ENCODE peak calls at places on chromosomes 11 and 22, in nine cellular contexts. P is endothelial cell, T is fibroblast of lung, G is brain microvascular endothelial cell, R is AG04449, Q is left ventricle myocardium inferior, L is fibroblast of pulmonary artery, M is fibroblast of mammary gland, E is A549. S is an unnamed sample.

GRCh38 chr11:1297576-1298473 is 11.6 kb downstream of the TOLLIP start:
- DNase-seq in P (no peak), T (no peak), G (no peak), R (no peak), Q (no peak), L (no peak), M (no peak), E (no peak), S (no peak)

GRCh38 chr11:10382518-10382917 is 72.5 kb upstream of the AMPD3 start:
- DNase-seq in P (no peak), T (no peak), G (no peak), R (no peak), Q (no peak), L (no peak), M (peak), E (peak), S (peak)

GRCh38 chr11:7683571-7683970 is 10.3 kb upstream of the CYB5R2 start:
- DNase-seq in P (no peak), T (no peak), G (no peak), R (no peak), Q (no peak), L (no peak), M (no peak), E (no peak), S (no peak)

GRCh38 chr11:130209944-130210854 is 50.6 kb downstream of the ST14 start:
- DNase-seq in P (no peak), T (no peak), G (no peak), R (no peak), Q (no peak), L (no peak), M (no peak), E (no peak), S (no peak)

GRCh38 chr22:28237092-28237491 is 318.0 kb upstream of the PITPNB start:
- DNase-seq in P (no peak), T (no peak), G (peak), R (no peak), Q (no peak), L (peak), M (peak), E (no peak), S (peak)

GRCh38 chr11:69309800-69310280 is 15.9 kb downstream of the MYEOV start:
- DNase-seq in P (no peak), T (peak), G (no peak), R (no peak), Q (no peak), L (peak), M (peak), E (no peak), S (no peak)

GRCh38 chr11:128291043-128291442 is 296.3 kb downstream of the ETS1 start:
- DNase-seq in P (peak), T (no peak), G (no peak), R (no peak), Q (no peak), L (no peak), M (no peak), E (no peak), S (no peak)

GRCh38 chr11:14141676-14142075 is 179.2 kb downstream of the SPON1 start:
- DNase-seq in P (no peak), T (no peak), G (no peak), R (no peak), Q (no peak), L (no peak), M (peak), E (no peak), S (no peak)

GRCh38 chr22:24191381-24191841 is 10.1 kb downstream of the SUSD2 start:
- DNase-seq in P (no peak), T (no peak), G (no peak), R (no peak), Q (no peak), L (no peak), M (no peak), E (no peak), S (no peak)

GRCh38 chr22:41654322-41654721 is 33.2 kb downstream of the XRCC6 start:
- DNase-seq in P (no peak), T (no peak), G (no peak), R (no peak), Q (no peak), L (no peak), M (no peak), E (no peak), S (no peak)

GRCh38 chr11:111299111-111300026 is 1.0 kb downstream of the POU2AF3 start:
- DNase-seq in P (peak), T (peak), G (peak), R (no peak), Q (peak), L (peak), M (peak), E (peak), S (no peak)

GRCh38 chr11:74870485-74870884 is 78.4 kb downstream of the XRRA1 start:
- DNase-seq in P (no peak), T (peak), G (peak), R (no peak), Q (no peak), L (peak), M (peak), E (peak), S (peak)

GRCh38 chr11:129855086-129855485 is 39.4 kb downstream of the TMEM45B start:
- DNase-seq in P (no peak), T (no peak), G (no peak), R (no peak), Q (no peak), L (no peak), M (no peak), E (no peak), S (peak)

GRCh38 chr11:2302844-2303626 is 1.2 kb downstream of the TSPAN32 start:
- DNase-seq in P (no peak), T (no peak), G (no peak), R (no peak), Q (peak), L (no peak), M (no peak), E (no peak), S (no peak)

GRCh38 chr11:132604446-132604845 is 927.9 kb downstream of the OPCML start:
- DNase-seq in P (no peak), T (peak), G (peak), R (peak), Q (no peak), L (peak), M (peak), E (no peak), S (peak)

GRCh38 chr11:118090545-118091162 is 3.9 kb upstream of the SMIM35 start:
- DNase-seq in P (no peak), T (no peak), G (no peak), R (no peak), Q (no peak), L (no peak), M (no peak), E (no peak), S (no peak)

GRCh38 chr22:19751497-19752245 is 8.9 kb upstream of the TBX1 start:
- DNase-seq in P (no peak), T (no peak), G (no peak), R (no peak), Q (no peak), L (no peak), M (no peak), E (no peak), S (no peak)

GRCh38 chr22:19753996-19754700 is 6.4 kb upstream of the TBX1 start:
- DNase-seq in P (no peak), T (no peak), G (no peak), R (no peak), Q (no peak), L (no peak), M (no peak), E (no peak), S (no peak)

GRCh38 chr22:19755145-19755710 is 5.3 kb upstream of the TBX1 start:
- DNase-seq in P (no peak), T (no peak), G (no peak), R (no peak), Q (no peak), L (no peak), M (no peak), E (no peak), S (no peak)

GRCh38 chr22:19754701-19755144 is 5.9 kb upstream of the TBX1 start:
- DNase-seq in P (no peak), T (no peak), G (no peak), R (no peak), Q (no peak), L (no peak), M (no peak), E (no peak), S (no peak)

DNA sequence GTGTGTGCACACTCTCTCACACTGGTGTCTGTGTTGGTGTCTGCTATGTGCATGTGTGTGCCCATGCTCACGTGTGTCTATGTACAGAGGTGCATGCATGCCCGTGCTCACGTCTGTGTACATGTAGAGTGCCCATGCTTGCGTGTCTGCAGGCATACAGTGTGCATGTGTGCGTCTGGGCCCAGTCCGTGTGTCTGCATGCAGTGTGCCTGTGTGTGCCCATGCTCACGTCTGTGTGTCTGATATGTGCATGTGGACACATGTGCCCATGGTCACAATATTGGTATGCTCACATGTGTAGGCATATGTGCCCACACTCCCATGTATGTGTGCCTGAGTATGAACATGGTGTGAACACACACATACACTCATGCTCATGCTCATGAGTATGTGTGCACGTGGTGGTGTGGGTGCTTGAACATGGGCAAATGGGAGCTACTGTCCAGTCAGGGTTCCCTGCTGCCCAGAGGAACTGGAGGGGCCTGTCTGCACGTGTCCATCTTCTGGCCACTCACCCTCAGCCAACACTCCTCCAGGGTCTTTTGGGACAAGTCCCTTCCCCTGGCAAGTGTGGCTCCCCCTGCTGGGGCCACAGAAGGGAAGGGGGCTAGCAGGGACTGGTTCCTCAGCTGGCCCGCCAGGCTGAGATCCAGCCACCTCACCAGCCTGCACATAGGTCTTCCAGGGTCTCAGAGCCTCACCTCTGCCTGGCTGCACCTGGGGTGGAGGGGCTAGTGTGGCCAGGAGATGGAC is 7.3 kb upstream of the TBX1 start:
- DNase-seq in P (no peak), T (no peak), G (no peak), R (no peak), Q (no peak), L (no peak), M (no peak), E (no peak), S (no peak)
- TF ChIP-seq CTCF in P (no peak), T (no peak), G (peak), R (no peak), Q (no peak), L (no peak), M (no peak), E (no peak), S (no peak)

GRCh38 chr11:55895216-55895615 is 12.1 kb downstream of the TRIM51 start:
- DNase-seq in P (no peak), T (no peak), G (no peak), R (no peak), Q (no peak), L (no peak), M (no peak), E (no peak), S (no peak)
- TF ChIP-seq CTCF in P (no peak), T (no peak), G (no peak), R (no peak), Q (no peak), L (no peak), M (no peak), E (no peak), S (no peak)

DNA sequence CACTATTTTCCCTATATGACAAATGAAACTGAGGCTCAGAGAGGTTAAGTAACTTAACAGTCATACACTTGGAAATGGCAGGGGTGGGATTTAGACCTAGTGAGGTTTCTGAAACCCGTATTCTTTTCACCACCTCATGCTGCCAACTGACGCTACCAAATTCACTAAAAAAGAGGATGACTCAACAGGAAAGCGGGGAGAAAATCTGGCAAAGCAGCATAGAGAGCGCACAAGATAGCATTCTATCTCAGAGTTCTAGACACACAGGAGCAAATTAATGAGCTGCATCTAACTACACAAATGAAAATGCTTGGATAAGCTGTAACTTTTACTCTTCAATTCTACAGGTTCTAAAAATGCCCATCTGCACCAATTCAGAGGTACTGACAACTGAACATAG is 136.4 kb downstream of the RBFOX2 start:
- DNase-seq in P (no peak), T (peak), G (peak), R (no peak), Q (no peak), L (peak), M (peak), E (no peak), S (peak)
- TF ChIP-seq CTCF in P (no peak), T (no peak), G (no peak), R (no peak), Q (no peak), L (no peak), M (no peak), E (no peak), S (no peak)

DNA sequence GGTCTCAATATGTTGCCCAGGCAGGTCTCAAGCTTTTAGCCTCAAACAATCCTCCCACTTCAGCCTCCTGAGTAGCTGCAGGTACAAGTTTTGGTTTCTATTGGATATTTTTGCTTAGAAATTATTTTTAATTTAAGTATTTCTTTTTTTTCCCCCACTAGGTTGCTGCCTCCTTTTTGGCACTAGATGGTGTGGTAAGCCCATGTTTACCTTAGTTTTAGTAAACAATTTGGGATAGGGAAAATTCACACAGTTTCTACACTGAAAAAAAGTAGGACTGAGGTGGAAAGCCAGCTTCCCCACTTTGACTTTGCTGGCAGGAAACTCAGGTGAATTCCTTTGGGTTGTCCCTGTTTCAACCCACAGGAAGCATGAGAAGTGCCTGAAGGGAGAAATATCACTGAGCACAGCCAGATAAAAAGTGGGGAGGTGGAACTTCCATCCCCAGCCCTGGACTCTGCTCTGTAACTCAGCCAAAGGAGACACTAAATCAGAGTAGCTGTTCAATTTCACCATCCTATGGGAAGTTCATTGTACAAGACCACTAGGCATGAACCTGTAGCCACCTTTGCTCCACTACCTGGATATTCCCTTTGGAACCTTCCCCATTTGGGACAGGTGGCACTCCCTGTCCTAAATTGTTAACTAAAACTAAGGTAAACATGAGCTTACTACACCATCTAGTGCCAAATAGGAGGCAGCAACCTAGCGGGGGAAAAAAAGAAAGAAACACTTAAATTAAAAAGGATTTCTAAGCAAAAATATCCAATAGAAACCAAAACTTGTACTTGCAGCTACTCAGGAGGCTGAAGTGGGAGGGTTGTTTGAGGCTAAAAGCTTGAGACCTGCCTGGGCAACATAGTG is 154.4 kb upstream of the FAT3 start:
- DNase-seq in P (no peak), T (peak), G (no peak), R (no peak), Q (no peak), L (peak), M (no peak), E (no peak), S (no peak)
- TF ChIP-seq CTCF in P (no peak), T (peak), G (peak), R (no peak), Q (no peak), L (peak), M (no peak), E (no peak), S (no peak)

DNA sequence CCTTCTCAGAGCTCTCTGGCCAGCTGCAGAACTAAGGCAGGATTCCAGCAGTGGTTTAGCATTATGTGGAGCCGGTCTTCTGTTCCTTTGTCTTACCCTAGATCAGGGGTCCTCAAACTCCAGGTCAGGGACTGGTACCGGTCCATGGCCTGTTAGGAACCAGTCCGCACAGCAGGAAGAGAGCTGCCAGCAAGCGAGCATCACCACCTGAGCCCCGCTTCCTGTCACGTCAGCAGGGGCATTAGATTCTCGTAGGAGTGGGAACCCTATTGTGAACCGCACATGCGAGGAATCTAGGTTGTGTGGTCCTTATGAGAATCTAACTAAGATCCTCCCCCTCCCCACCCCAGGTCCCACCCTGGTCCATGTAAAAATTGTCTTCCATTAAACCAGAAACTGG is 1.6 kb downstream of the OR10G7 start:
- DNase-seq in P (no peak), T (no peak), G (no peak), R (no peak), Q (no peak), L (no peak), M (no peak), E (no peak), S (no peak)
- TF ChIP-seq CTCF in P (no peak), T (no peak), G (no peak), R (no peak), Q (no peak), L (no peak), M (no peak), E (no peak), S (no peak)

DNA sequence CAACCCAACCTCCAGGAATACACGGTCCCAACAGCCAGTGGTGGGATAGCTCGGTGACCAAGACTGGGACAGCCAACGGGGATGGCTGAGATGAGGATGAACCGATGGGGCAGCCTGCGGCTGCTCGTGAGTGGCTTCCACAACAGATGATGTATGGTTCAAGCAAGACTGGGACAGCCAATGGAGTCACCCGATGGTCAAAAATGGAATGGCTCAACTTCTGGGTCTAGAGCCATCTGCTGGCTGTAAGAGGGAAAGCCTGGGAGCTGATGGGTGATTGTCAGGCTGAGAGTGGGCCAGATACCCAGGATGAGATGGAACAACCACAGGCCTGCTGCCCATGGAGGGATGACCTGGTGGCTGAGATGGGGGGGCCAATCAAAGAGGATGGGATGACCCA is 35.5 kb downstream of the SYT7 start:
- DNase-seq in P (no peak), T (no peak), G (peak), R (no peak), Q (no peak), L (peak), M (no peak), E (peak), S (no peak)
- TF ChIP-seq CTCF in P (peak), T (peak), G (peak), R (no peak), Q (peak), L (peak), M (peak), E (peak), S (peak)

DNA sequence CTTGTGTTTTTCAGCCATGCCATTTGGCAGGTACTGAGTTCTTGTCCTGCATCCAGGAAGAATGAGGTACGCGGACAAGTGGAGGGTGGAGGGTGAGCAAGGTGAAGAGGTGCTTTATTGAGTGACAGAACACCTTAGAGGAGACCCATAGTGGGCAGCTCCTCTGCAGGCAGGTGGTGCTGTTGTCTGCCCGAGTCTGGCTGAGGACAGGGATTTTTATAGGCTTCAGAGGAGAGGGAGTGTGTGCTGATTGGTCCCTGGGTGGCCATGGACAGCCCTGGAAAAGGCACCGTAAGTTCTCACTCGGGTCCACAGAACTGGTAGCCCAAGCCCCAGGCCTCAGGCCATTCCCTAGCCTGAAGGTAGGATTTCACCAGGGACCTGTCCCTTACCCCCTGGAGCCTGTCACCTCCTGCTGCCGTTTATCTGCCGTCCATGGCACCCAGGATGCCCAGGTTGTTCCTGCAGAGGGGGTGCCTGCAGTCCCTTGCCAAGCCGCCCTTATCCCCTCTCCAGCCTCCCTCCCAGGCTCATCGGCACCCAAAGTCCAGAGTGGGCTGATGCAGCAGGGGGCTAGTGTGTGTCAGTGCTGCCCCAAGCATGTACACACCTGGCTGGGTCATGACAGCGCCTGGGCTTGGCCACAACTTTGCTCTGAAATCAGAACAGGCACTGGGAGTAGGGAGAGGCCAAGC is 213.6 kb downstream of the LRRC4C start:
- DNase-seq in P (no peak), T (no peak), G (no peak), R (no peak), Q (no peak), L (no peak), M (no peak), E (no peak), S (peak)
- TF ChIP-seq CTCF in P (no peak), T (no peak), G (no peak), R (no peak), Q (peak), L (no peak), M (no peak), E (no peak), S (no peak)